ENCODE peak calls at places on chromosomes 7 and 10, in five cellular contexts. One of them, this sample, is unnamed.

GRCh38 chr7:12518920-12519681 is 51.4 kb upstream of the SCIN start:
- DNase-seq in putamen: no peak
- DNase-seq in neural crest cell: peak
- DNase-seq in activated naive CD4-positive, alpha-beta T cell treated with anti-CD3 and anti-CD28 coated beads, Interleukin-2, amount 50 U/mL, for 16 hours: no peak
- DNase-seq in NCI-H2029: peak
- DNase-seq in this sample: no peak

GRCh38 chr7:45015313-45015712 is 15.3 kb downstream of the CCM2 start:
- DNase-seq in putamen: no peak
- DNase-seq in neural crest cell: no peak
- DNase-seq in activated naive CD4-positive, alpha-beta T cell treated with anti-CD3 and anti-CD28 coated beads, Interleukin-2, amount 50 U/mL, for 16 hours: no peak
- DNase-seq in NCI-H2029: no peak
- DNase-seq in this sample: no peak

GRCh38 chr7:119783799-119784198 is 489.2 kb upstream of the KCND2 start:
- DNase-seq in putamen: no peak
- DNase-seq in neural crest cell: no peak
- DNase-seq in activated naive CD4-positive, alpha-beta T cell treated with anti-CD3 and anti-CD28 coated beads, Interleukin-2, amount 50 U/mL, for 16 hours: no peak
- DNase-seq in NCI-H2029: peak
- DNase-seq in this sample: no peak

GRCh38 chr7:30134523-30135270 is at the start of gene MTURN:
- DNase-seq in putamen: peak
- DNase-seq in neural crest cell: peak
- DNase-seq in activated naive CD4-positive, alpha-beta T cell treated with anti-CD3 and anti-CD28 coated beads, Interleukin-2, amount 50 U/mL, for 16 hours: peak
- DNase-seq in NCI-H2029: peak
- DNase-seq in this sample: peak

GRCh38 chr7:99079104-99079503 is 64.8 kb downstream of the SMURF1 start:
- DNase-seq in putamen: no peak
- DNase-seq in neural crest cell: no peak
- DNase-seq in activated naive CD4-positive, alpha-beta T cell treated with anti-CD3 and anti-CD28 coated beads, Interleukin-2, amount 50 U/mL, for 16 hours: no peak
- DNase-seq in NCI-H2029: no peak
- DNase-seq in this sample: no peak

GRCh38 chr10:6918305-6918704 is 338.2 kb upstream of the PRKCQ start:
- DNase-seq in putamen: no peak
- DNase-seq in neural crest cell: peak
- DNase-seq in activated naive CD4-positive, alpha-beta T cell treated with anti-CD3 and anti-CD28 coated beads, Interleukin-2, amount 50 U/mL, for 16 hours: peak
- DNase-seq in NCI-H2029: no peak
- DNase-seq in this sample: peak

GRCh38 chr7:14738086-14738485 is 164.5 kb downstream of the DGKB start:
- DNase-seq in putamen: no peak
- DNase-seq in neural crest cell: no peak
- DNase-seq in activated naive CD4-positive, alpha-beta T cell treated with anti-CD3 and anti-CD28 coated beads, Interleukin-2, amount 50 U/mL, for 16 hours: no peak
- DNase-seq in NCI-H2029: no peak
- DNase-seq in this sample: no peak

GRCh38 chr7:75711076-75711475 is 27.7 kb downstream of the HIP1 start:
- DNase-seq in putamen: no peak
- DNase-seq in neural crest cell: no peak
- DNase-seq in activated naive CD4-positive, alpha-beta T cell treated with anti-CD3 and anti-CD28 coated beads, Interleukin-2, amount 50 U/mL, for 16 hours: no peak
- DNase-seq in NCI-H2029: no peak
- DNase-seq in this sample: no peak

GRCh38 chr10:90988024-90988423 is 67.1 kb upstream of the ANKRD1 start:
- DNase-seq in putamen: no peak
- DNase-seq in neural crest cell: no peak
- DNase-seq in activated naive CD4-positive, alpha-beta T cell treated with anti-CD3 and anti-CD28 coated beads, Interleukin-2, amount 50 U/mL, for 16 hours: no peak
- DNase-seq in NCI-H2029: no peak
- DNase-seq in this sample: no peak

GRCh38 chr7:2959828-2960599 is 83.7 kb downstream of the CARD11 start:
- DNase-seq in putamen: no peak
- DNase-seq in neural crest cell: no peak
- DNase-seq in activated naive CD4-positive, alpha-beta T cell treated with anti-CD3 and anti-CD28 coated beads, Interleukin-2, amount 50 U/mL, for 16 hours: no peak
- DNase-seq in NCI-H2029: no peak
- DNase-seq in this sample: no peak

GRCh38 chr7:28093617-28094232 is 86.9 kb downstream of the JAZF1 start:
- DNase-seq in putamen: peak
- DNase-seq in neural crest cell: peak
- DNase-seq in activated naive CD4-positive, alpha-beta T cell treated with anti-CD3 and anti-CD28 coated beads, Interleukin-2, amount 50 U/mL, for 16 hours: peak
- DNase-seq in NCI-H2029: peak
- DNase-seq in this sample: peak

GRCh38 chr7:99563650-99564049 is 5.2 kb downstream of the ZNF655 start:
- DNase-seq in putamen: no peak
- DNase-seq in neural crest cell: no peak
- DNase-seq in activated naive CD4-positive, alpha-beta T cell treated with anti-CD3 and anti-CD28 coated beads, Interleukin-2, amount 50 U/mL, for 16 hours: no peak
- DNase-seq in NCI-H2029: no peak
- DNase-seq in this sample: no peak

GRCh38 chr7:28571405-28571804 is 159.1 kb downstream of the CREB5 start:
- DNase-seq in putamen: no peak
- DNase-seq in neural crest cell: no peak
- DNase-seq in activated naive CD4-positive, alpha-beta T cell treated with anti-CD3 and anti-CD28 coated beads, Interleukin-2, amount 50 U/mL, for 16 hours: no peak
- DNase-seq in NCI-H2029: no peak
- DNase-seq in this sample: no peak

GRCh38 chr10:118850418-118851061 is 95.8 kb upstream of the CACUL1 start:
- DNase-seq in putamen: peak
- DNase-seq in neural crest cell: peak
- DNase-seq in activated naive CD4-positive, alpha-beta T cell treated with anti-CD3 and anti-CD28 coated beads, Interleukin-2, amount 50 U/mL, for 16 hours: peak
- DNase-seq in NCI-H2029: peak
- DNase-seq in this sample: peak

GRCh38 chr10:70981936-70982335 is 93.6 kb upstream of the PCBD1 start:
- DNase-seq in putamen: no peak
- DNase-seq in neural crest cell: no peak
- DNase-seq in activated naive CD4-positive, alpha-beta T cell treated with anti-CD3 and anti-CD28 coated beads, Interleukin-2, amount 50 U/mL, for 16 hours: no peak
- DNase-seq in NCI-H2029: no peak
- DNase-seq in this sample: no peak

GRCh38 chr10:125857185-125857760 is 23.8 kb downstream of the DHX32 start:
- DNase-seq in putamen: no peak
- DNase-seq in neural crest cell: no peak
- DNase-seq in activated naive CD4-positive, alpha-beta T cell treated with anti-CD3 and anti-CD28 coated beads, Interleukin-2, amount 50 U/mL, for 16 hours: no peak
- DNase-seq in NCI-H2029: no peak
- DNase-seq in this sample: no peak

GRCh38 chr10:117818696-117819095 is 228.0 kb downstream of the RAB11FIP2 start:
- DNase-seq in putamen: no peak
- DNase-seq in neural crest cell: no peak
- DNase-seq in activated naive CD4-positive, alpha-beta T cell treated with anti-CD3 and anti-CD28 coated beads, Interleukin-2, amount 50 U/mL, for 16 hours: no peak
- DNase-seq in NCI-H2029: no peak
- DNase-seq in this sample: no peak

GRCh38 chr7:101108330-101108857 is 18.5 kb upstream of the SERPINE1 start:
- DNase-seq in putamen: no peak
- DNase-seq in neural crest cell: no peak
- DNase-seq in activated naive CD4-positive, alpha-beta T cell treated with anti-CD3 and anti-CD28 coated beads, Interleukin-2, amount 50 U/mL, for 16 hours: no peak
- DNase-seq in NCI-H2029: no peak
- DNase-seq in this sample: peak

GRCh38 chr10:29862926-29863614 is 196.3 kb downstream of the JCAD start:
- DNase-seq in putamen: no peak
- DNase-seq in neural crest cell: no peak
- DNase-seq in activated naive CD4-positive, alpha-beta T cell treated with anti-CD3 and anti-CD28 coated beads, Interleukin-2, amount 50 U/mL, for 16 hours: no peak
- DNase-seq in NCI-H2029: no peak
- DNase-seq in this sample: no peak

GRCh38 chr10:109773818-109774440 is 149.4 kb downstream of the XPNPEP1 start:
- DNase-seq in putamen: no peak
- DNase-seq in neural crest cell: no peak
- DNase-seq in activated naive CD4-positive, alpha-beta T cell treated with anti-CD3 and anti-CD28 coated beads, Interleukin-2, amount 50 U/mL, for 16 hours: no peak
- DNase-seq in NCI-H2029: no peak
- DNase-seq in this sample: peak

This sample was measured in Ammon's horn.